ENCODE peak calls at places on chromosome 18, in nine cellular contexts. One of them, this sample, is unnamed.

GRCh38 chr18:54479365-54479764 is 111.7 kb upstream of the DYNAP start:
- DNase-seq in CD4-positive, alpha-beta T cell: no peak
- DNase-seq in A673: peak; percentile 44
- DNase-seq in NCI-H1694: no peak
- DNase-seq in neuronal stem cell: no peak
- DNase-seq in activated CD4-positive, CD25-positive, alpha-beta regulatory T cell: no peak
- DNase-seq in DMS79: no peak
- DNase-seq in GM20000: no peak
- DNase-seq in fibroblast of pulmonary artery: no peak
- DNase-seq in this sample: no peak

GRCh38 chr18:32980896-32981295 is 208.1 kb upstream of the KLHL14 start:
- DNase-seq in CD4-positive, alpha-beta T cell: no peak
- DNase-seq in A673: no peak
- DNase-seq in NCI-H1694: no peak
- DNase-seq in neuronal stem cell: no peak
- DNase-seq in activated CD4-positive, CD25-positive, alpha-beta regulatory T cell: no peak
- DNase-seq in DMS79: no peak
- DNase-seq in GM20000: no peak
- DNase-seq in fibroblast of pulmonary artery: no peak
- DNase-seq in this sample: no peak

GRCh38 chr18:22180722-22181121 is 11.3 kb downstream of the GATA6 start:
- DNase-seq in CD4-positive, alpha-beta T cell: no peak
- DNase-seq in A673: no peak
- DNase-seq in NCI-H1694: no peak
- DNase-seq in neuronal stem cell: no peak
- DNase-seq in activated CD4-positive, CD25-positive, alpha-beta regulatory T cell: no peak
- DNase-seq in DMS79: no peak
- DNase-seq in GM20000: no peak
- DNase-seq in fibroblast of pulmonary artery: no peak
- DNase-seq in this sample: no peak

GRCh38 chr18:60067426-60068210 is 167.8 kb downstream of the PMAIP1 start:
- DNase-seq in CD4-positive, alpha-beta T cell: no peak
- DNase-seq in A673: no peak
- DNase-seq in NCI-H1694: no peak
- DNase-seq in neuronal stem cell: peak; percentile 69
- DNase-seq in activated CD4-positive, CD25-positive, alpha-beta regulatory T cell: no peak
- DNase-seq in DMS79: no peak
- DNase-seq in GM20000: no peak
- DNase-seq in fibroblast of pulmonary artery: no peak
- DNase-seq in this sample: no peak

GRCh38 chr18:9147440-9148238 is 11.1 kb downstream of the ANKRD12 start:
- DNase-seq in CD4-positive, alpha-beta T cell: no peak
- DNase-seq in A673: peak; percentile 76
- DNase-seq in NCI-H1694: peak; percentile 24
- DNase-seq in neuronal stem cell: no peak
- DNase-seq in activated CD4-positive, CD25-positive, alpha-beta regulatory T cell: no peak
- DNase-seq in DMS79: peak; percentile 1
- DNase-seq in GM20000: peak; percentile 40
- DNase-seq in fibroblast of pulmonary artery: peak; percentile 85
- DNase-seq in this sample: peak; percentile 54

GRCh38 chr18:32104516-32104915 is 12.8 kb downstream of the RNF138 start:
- DNase-seq in CD4-positive, alpha-beta T cell: no peak
- DNase-seq in A673: no peak
- DNase-seq in NCI-H1694: no peak
- DNase-seq in neuronal stem cell: no peak
- DNase-seq in activated CD4-positive, CD25-positive, alpha-beta regulatory T cell: no peak
- DNase-seq in DMS79: no peak
- DNase-seq in GM20000: no peak
- DNase-seq in fibroblast of pulmonary artery: no peak
- DNase-seq in this sample: no peak

GRCh38 chr18:11696451-11696850 is 7.4 kb downstream of the GNAL start:
- DNase-seq in CD4-positive, alpha-beta T cell: no peak
- DNase-seq in A673: no peak
- DNase-seq in NCI-H1694: no peak
- DNase-seq in neuronal stem cell: no peak
- DNase-seq in activated CD4-positive, CD25-positive, alpha-beta regulatory T cell: no peak
- DNase-seq in DMS79: no peak
- DNase-seq in GM20000: no peak
- DNase-seq in fibroblast of pulmonary artery: no peak
- DNase-seq in this sample: no peak

GRCh38 chr18:26818461-26818860 is 47.0 kb downstream of the AQP4 start:
- DNase-seq in CD4-positive, alpha-beta T cell: no peak
- DNase-seq in A673: no peak
- DNase-seq in NCI-H1694: no peak
- DNase-seq in neuronal stem cell: no peak
- DNase-seq in activated CD4-positive, CD25-positive, alpha-beta regulatory T cell: no peak
- DNase-seq in DMS79: no peak
- DNase-seq in GM20000: no peak
- DNase-seq in fibroblast of pulmonary artery: no peak
- DNase-seq in this sample: no peak

GRCh38 chr18:70314383-70314782 is 25.5 kb downstream of the SOCS6 start:
- DNase-seq in CD4-positive, alpha-beta T cell: no peak
- DNase-seq in A673: no peak
- DNase-seq in NCI-H1694: no peak
- DNase-seq in neuronal stem cell: no peak
- DNase-seq in activated CD4-positive, CD25-positive, alpha-beta regulatory T cell: no peak
- DNase-seq in DMS79: no peak
- DNase-seq in GM20000: no peak
- DNase-seq in fibroblast of pulmonary artery: no peak
- DNase-seq in this sample: no peak

GRCh38 chr18:34283506-34283905 is 58.8 kb upstream of the NOL4 start:
- DNase-seq in CD4-positive, alpha-beta T cell: no peak
- DNase-seq in A673: no peak
- DNase-seq in NCI-H1694: no peak
- DNase-seq in neuronal stem cell: no peak
- DNase-seq in activated CD4-positive, CD25-positive, alpha-beta regulatory T cell: no peak
- DNase-seq in DMS79: no peak
- DNase-seq in GM20000: no peak
- DNase-seq in fibroblast of pulmonary artery: no peak
- DNase-seq in this sample: no peak

GRCh38 chr18:39318462-39318861 is 1752.9 kb upstream of the CELF4 start:
- DNase-seq in CD4-positive, alpha-beta T cell: no peak
- DNase-seq in A673: no peak
- DNase-seq in NCI-H1694: no peak
- DNase-seq in neuronal stem cell: no peak
- DNase-seq in activated CD4-positive, CD25-positive, alpha-beta regulatory T cell: no peak
- DNase-seq in DMS79: no peak
- DNase-seq in GM20000: no peak
- DNase-seq in fibroblast of pulmonary artery: no peak
- DNase-seq in this sample: no peak

GRCh38 chr18:59456657-59457056 is 97.6 kb upstream of the LMAN1 start:
- DNase-seq in CD4-positive, alpha-beta T cell: no peak
- DNase-seq in A673: no peak
- DNase-seq in NCI-H1694: no peak
- DNase-seq in neuronal stem cell: no peak
- DNase-seq in activated CD4-positive, CD25-positive, alpha-beta regulatory T cell: no peak
- DNase-seq in DMS79: no peak
- DNase-seq in GM20000: no peak
- DNase-seq in fibroblast of pulmonary artery: no peak
- DNase-seq in this sample: no peak

GRCh38 chr18:34787931-34788532 is 77.9 kb downstream of the DTNA start:
- DNase-seq in CD4-positive, alpha-beta T cell: no peak
- DNase-seq in A673: peak; percentile 80
- DNase-seq in NCI-H1694: peak; percentile 58
- DNase-seq in neuronal stem cell: peak; percentile 58
- DNase-seq in activated CD4-positive, CD25-positive, alpha-beta regulatory T cell: no peak
- DNase-seq in DMS79: peak; percentile 3
- DNase-seq in GM20000: peak; percentile 42
- DNase-seq in fibroblast of pulmonary artery: peak; percentile 79
- DNase-seq in this sample: peak; percentile 66

GRCh38 chr18:10017048-10017447 is 103.2 kb downstream of the VAPA start:
- DNase-seq in CD4-positive, alpha-beta T cell: no peak
- DNase-seq in A673: no peak
- DNase-seq in NCI-H1694: no peak
- DNase-seq in neuronal stem cell: no peak
- DNase-seq in activated CD4-positive, CD25-positive, alpha-beta regulatory T cell: no peak
- DNase-seq in DMS79: no peak
- DNase-seq in GM20000: no peak
- DNase-seq in fibroblast of pulmonary artery: no peak
- DNase-seq in this sample: no peak

GRCh38 chr18:42765225-42765624 is 350.3 kb downstream of the RIT2 start:
- DNase-seq in CD4-positive, alpha-beta T cell: no peak
- DNase-seq in A673: no peak
- DNase-seq in NCI-H1694: no peak
- DNase-seq in neuronal stem cell: no peak
- DNase-seq in activated CD4-positive, CD25-positive, alpha-beta regulatory T cell: no peak
- DNase-seq in DMS79: no peak
- DNase-seq in GM20000: no peak
- DNase-seq in fibroblast of pulmonary artery: no peak
- DNase-seq in this sample: no peak

GRCh38 chr18:14974576-14974975 is 226.6 kb downstream of the ANKRD30B start:
- DNase-seq in CD4-positive, alpha-beta T cell: no peak
- DNase-seq in A673: no peak
- DNase-seq in NCI-H1694: no peak
- DNase-seq in neuronal stem cell: no peak
- DNase-seq in activated CD4-positive, CD25-positive, alpha-beta regulatory T cell: no peak
- DNase-seq in DMS79: no peak
- DNase-seq in GM20000: no peak
- DNase-seq in fibroblast of pulmonary artery: no peak
- DNase-seq in this sample: no peak

GRCh38 chr18:51137891-51138290 is 59.6 kb downstream of the MEX3C start:
- DNase-seq in CD4-positive, alpha-beta T cell: no peak
- DNase-seq in A673: no peak
- DNase-seq in NCI-H1694: no peak
- DNase-seq in neuronal stem cell: no peak
- DNase-seq in activated CD4-positive, CD25-positive, alpha-beta regulatory T cell: no peak
- DNase-seq in DMS79: no peak
- DNase-seq in GM20000: no peak
- DNase-seq in fibroblast of pulmonary artery: no peak
- DNase-seq in this sample: no peak

GRCh38 chr18:36903215-36903928 is 74.4 kb downstream of the KIAA1328 start:
- DNase-seq in CD4-positive, alpha-beta T cell: no peak
- DNase-seq in A673: no peak
- DNase-seq in NCI-H1694: no peak
- DNase-seq in neuronal stem cell: no peak
- DNase-seq in activated CD4-positive, CD25-positive, alpha-beta regulatory T cell: no peak
- DNase-seq in DMS79: no peak
- DNase-seq in GM20000: no peak
- DNase-seq in fibroblast of pulmonary artery: peak; percentile 42
- DNase-seq in this sample: no peak

GRCh38 chr18:22005191-22005824 is 164.1 kb upstream of the GATA6 start:
- DNase-seq in CD4-positive, alpha-beta T cell: no peak
- DNase-seq in A673: no peak
- DNase-seq in NCI-H1694: no peak
- DNase-seq in neuronal stem cell: no peak
- DNase-seq in activated CD4-positive, CD25-positive, alpha-beta regulatory T cell: no peak
- DNase-seq in DMS79: no peak
- DNase-seq in GM20000: no peak
- DNase-seq in fibroblast of pulmonary artery: no peak
- DNase-seq in this sample: no peak

GRCh38 chr18:35042389-35043066 is 1.3 kb downstream of the MAPRE2 start:
- DNase-seq in CD4-positive, alpha-beta T cell: no peak
- DNase-seq in A673: no peak
- DNase-seq in NCI-H1694: no peak
- DNase-seq in neuronal stem cell: no peak
- DNase-seq in activated CD4-positive, CD25-positive, alpha-beta regulatory T cell: no peak
- DNase-seq in DMS79: no peak
- DNase-seq in GM20000: no peak
- DNase-seq in fibroblast of pulmonary artery: no peak
- DNase-seq in this sample: peak; percentile 51

GRCh38 chr18:2898131-2898640 is 51.4 kb downstream of the EMILIN2 start:
- DNase-seq in CD4-positive, alpha-beta T cell: no peak
- DNase-seq in A673: no peak
- DNase-seq in NCI-H1694: no peak
- DNase-seq in neuronal stem cell: no peak
- DNase-seq in activated CD4-positive, CD25-positive, alpha-beta regulatory T cell: no peak
- DNase-seq in DMS79: no peak
- DNase-seq in GM20000: no peak
- DNase-seq in fibroblast of pulmonary artery: no peak
- DNase-seq in this sample: no peak

GRCh38 chr18:31325051-31325450 is 7.1 kb downstream of the DSG1 start:
- DNase-seq in CD4-positive, alpha-beta T cell: no peak
- DNase-seq in A673: no peak
- DNase-seq in NCI-H1694: no peak
- DNase-seq in neuronal stem cell: no peak
- DNase-seq in activated CD4-positive, CD25-positive, alpha-beta regulatory T cell: no peak
- DNase-seq in DMS79: no peak
- DNase-seq in GM20000: no peak
- DNase-seq in fibroblast of pulmonary artery: peak; percentile 98
- DNase-seq in this sample: no peak

GRCh38 chr18:46141199-46141598 is 37.0 kb downstream of the HAUS1 start:
- DNase-seq in CD4-positive, alpha-beta T cell: no peak
- DNase-seq in A673: no peak
- DNase-seq in NCI-H1694: no peak
- DNase-seq in neuronal stem cell: no peak
- DNase-seq in activated CD4-positive, CD25-positive, alpha-beta regulatory T cell: no peak
- DNase-seq in DMS79: no peak
- DNase-seq in GM20000: no peak
- DNase-seq in fibroblast of pulmonary artery: no peak
- DNase-seq in this sample: no peak

GRCh38 chr18:48715651-48716354 is 177.0 kb downstream of the CTIF start:
- DNase-seq in CD4-positive, alpha-beta T cell: no peak
- DNase-seq in A673: no peak
- DNase-seq in NCI-H1694: no peak
- DNase-seq in neuronal stem cell: no peak
- DNase-seq in activated CD4-positive, CD25-positive, alpha-beta regulatory T cell: no peak
- DNase-seq in DMS79: no peak
- DNase-seq in GM20000: peak; percentile 48
- DNase-seq in fibroblast of pulmonary artery: no peak
- DNase-seq in this sample: no peak

GRCh38 chr18:66826211-66826610 is 222.3 kb upstream of the CDH19 start:
- DNase-seq in CD4-positive, alpha-beta T cell: no peak
- DNase-seq in A673: peak; percentile 7
- DNase-seq in NCI-H1694: no peak
- DNase-seq in neuronal stem cell: no peak
- DNase-seq in activated CD4-positive, CD25-positive, alpha-beta regulatory T cell: no peak
- DNase-seq in DMS79: no peak
- DNase-seq in GM20000: no peak
- DNase-seq in fibroblast of pulmonary artery: peak; percentile 0
- DNase-seq in this sample: no peak

GRCh38 chr18:44229693-44230108 is 451.0 kb upstream of the SETBP1 start:
- DNase-seq in CD4-positive, alpha-beta T cell: no peak
- DNase-seq in A673: no peak
- DNase-seq in NCI-H1694: peak; percentile 11
- DNase-seq in neuronal stem cell: no peak
- DNase-seq in activated CD4-positive, CD25-positive, alpha-beta regulatory T cell: no peak
- DNase-seq in DMS79: no peak
- DNase-seq in GM20000: no peak
- DNase-seq in fibroblast of pulmonary artery: peak; percentile 83
- DNase-seq in this sample: no peak

GRCh38 chr18:59057969-59058368 is 81.7 kb upstream of the SEC11C start:
- DNase-seq in CD4-positive, alpha-beta T cell: no peak
- DNase-seq in A673: peak; percentile 61
- DNase-seq in NCI-H1694: no peak
- DNase-seq in neuronal stem cell: no peak
- DNase-seq in activated CD4-positive, CD25-positive, alpha-beta regulatory T cell: no peak
- DNase-seq in DMS79: no peak
- DNase-seq in GM20000: no peak
- DNase-seq in fibroblast of pulmonary artery: peak; percentile 76
- DNase-seq in this sample: no peak

GRCh38 chr18:36153203-36153602 is 23.5 kb downstream of the ELP2 start:
- DNase-seq in CD4-positive, alpha-beta T cell: no peak
- DNase-seq in A673: no peak
- DNase-seq in NCI-H1694: no peak
- DNase-seq in neuronal stem cell: no peak
- DNase-seq in activated CD4-positive, CD25-positive, alpha-beta regulatory T cell: no peak
- DNase-seq in DMS79: no peak
- DNase-seq in GM20000: no peak
- DNase-seq in fibroblast of pulmonary artery: peak; percentile 64
- DNase-seq in this sample: no peak

GRCh38 chr18:37965572-37965970 is 400.0 kb upstream of the CELF4 start:
- DNase-seq in CD4-positive, alpha-beta T cell: no peak
- DNase-seq in A673: no peak
- DNase-seq in NCI-H1694: no peak
- DNase-seq in neuronal stem cell: no peak
- DNase-seq in activated CD4-positive, CD25-positive, alpha-beta regulatory T cell: no peak
- DNase-seq in DMS79: no peak
- DNase-seq in GM20000: no peak
- DNase-seq in fibroblast of pulmonary artery: no peak
- DNase-seq in this sample: no peak

GRCh38 chr18:35489913-35490490 is 7.8 kb downstream of the INO80C start:
- DNase-seq in CD4-positive, alpha-beta T cell: no peak
- DNase-seq in A673: no peak
- DNase-seq in NCI-H1694: no peak
- DNase-seq in neuronal stem cell: no peak
- DNase-seq in activated CD4-positive, CD25-positive, alpha-beta regulatory T cell: no peak
- DNase-seq in DMS79: no peak
- DNase-seq in GM20000: no peak
- DNase-seq in fibroblast of pulmonary artery: no peak
- DNase-seq in this sample: no peak

GRCh38 chr18:23311346-23312103 is 141.6 kb upstream of the RIOK3 start:
- DNase-seq in CD4-positive, alpha-beta T cell: no peak
- DNase-seq in A673: peak; percentile 14
- DNase-seq in NCI-H1694: no peak
- DNase-seq in neuronal stem cell: no peak
- DNase-seq in activated CD4-positive, CD25-positive, alpha-beta regulatory T cell: no peak
- DNase-seq in DMS79: no peak
- DNase-seq in GM20000: no peak
- DNase-seq in fibroblast of pulmonary artery: peak; percentile 96
- DNase-seq in this sample: no peak

This sample was measured in Jurkat, Clone E6-1.